ENCODE peak calls at places on chromosomes 16 and 17, in five cellular contexts. O is tibial artery; A is CD8-positive, alpha-beta T cell; M is GM23338; G is cardiac muscle cell. D is an unnamed sample.

GRCh38 chr17:48294989-48295892 is 134.8 kb downstream of the SKAP1 start:
- DNase-seq in O (no peak), M (no peak), G (no peak), A (no peak), D (no peak)

GRCh38 chr17:81460856-81461460 is 51.6 kb downstream of the ACTG1 start:
- DNase-seq in O (no peak), M (no peak), G (no peak), A (no peak), D (no peak)

GRCh38 chr16:73056911-73057310 is 9.0 kb upstream of the ZFHX3 start:
- DNase-seq in G (no peak), O (no peak), M (peak), A (no peak), D (no peak)

GRCh38 chr16:89737341-89738071 is 16.2 kb downstream of the ZNF276 start:
- DNase-seq in O (no peak), M (no peak), A (peak), G (no peak), D (no peak)

GRCh38 chr16:87350681-87351319 is 32.8 kb downstream of the FBXO31 start:
- DNase-seq in O (no peak), M (no peak), G (no peak), A (no peak), D (no peak)

GRCh38 chr17:37429039-37429438 is 22.4 kb downstream of the TADA2A start:
- DNase-seq in G (no peak), M (no peak), O (no peak), A (no peak), D (no peak)

GRCh38 chr16:70646260-70647241 is at the start of gene IL34:
- DNase-seq in A (no peak), M (no peak), O (peak), G (no peak), D (no peak)

GRCh38 chr16:85462405-85463227 is 150.5 kb upstream of the GSE1 start:
- DNase-seq in M (peak), A (peak), G (peak), O (no peak), D (peak)

GRCh38 chr16:75224281-75224680 is 5.5 kb downstream of the CTRB1 start:
- DNase-seq in O (no peak), A (no peak), M (no peak), G (no peak), D (no peak)

GRCh38 chr17:17993366-17993765 is 20.7 kb downstream of the DRC3 start:
- DNase-seq in O (no peak), M (no peak), A (no peak), G (no peak), D (no peak)

GRCh38 chr17:77098884-77099545 is 41.8 kb upstream of the SEC14L1 start:
- DNase-seq in A (peak), M (no peak), G (no peak), O (peak), D (no peak)

GRCh38 chr16:87874639-87875472 is 5.5 kb upstream of the SLC7A5 start:
- DNase-seq in O (no peak), A (no peak), G (no peak), M (peak), D (no peak)

GRCh38 chr17:58969156-58969555 is 137.5 kb downstream of the TRIM37 start:
- DNase-seq in O (no peak), M (peak), G (no peak), A (no peak), D (no peak)

GRCh38 chr16:66516808-66517585 is 32.9 kb downstream of the TK2 start:
- DNase-seq in G (no peak), O (peak), A (peak), M (no peak), D (peak)

GRCh38 chr16:58727796-58728568 is 6.1 kb downstream of the GOT2 start:
- DNase-seq in O (no peak), A (no peak), M (no peak), G (no peak), D (no peak)

GRCh38 chr17:4672055-4672630 is 30.7 kb upstream of the ALOX15 start:
- DNase-seq in A (no peak), G (no peak), O (no peak), M (no peak), D (no peak)

GRCh38 chr17:81413497-81414135 is 18.4 kb downstream of the BAHCC1 start:
- DNase-seq in G (no peak), A (no peak), M (no peak), O (no peak), D (no peak)

GRCh38 chr16:11565665-11566064 is 21.1 kb downstream of the LITAF start:
- DNase-seq in G (no peak), O (no peak), M (no peak), A (no peak), D (no peak)

GRCh38 chr16:55279598-55279997 is 44.4 kb upstream of the IRX6 start:
- DNase-seq in M (no peak), G (no peak), A (no peak), O (no peak), D (no peak)

GRCh38 chr17:80081596-80081995 is 19.8 kb upstream of the GAA start:
- DNase-seq in O (no peak), G (no peak), M (no peak), A (no peak), D (no peak)

GRCh38 chr17:38724337-38724988 is 5.7 kb upstream of the CISD3 start:
- DNase-seq in O (peak), G (no peak), M (no peak), A (no peak), D (no peak)

GRCh38 chr17:50183439-50184001 is 17.7 kb downstream of the SGCA start:
- DNase-seq in G (no peak), A (no peak), M (no peak), O (no peak), D (no peak)

GRCh38 chr17:76132574-76133338 is 8.3 kb downstream of the FOXJ1 start:
- DNase-seq in A (no peak), G (no peak), O (no peak), M (peak), D (peak)

GRCh38 chr16:11414815-11415775 is 69.8 kb downstream of the RMI2 start:
- DNase-seq in O (no peak), A (no peak), M (no peak), G (no peak), D (peak)

GRCh38 chr16:68985855-68986254 is 119.6 kb upstream of the HAS3 start:
- DNase-seq in A (no peak), M (no peak), G (no peak), O (no peak), D (no peak)

GRCh38 chr16:22635801-22636200 is 125.1 kb downstream of the NPIPB5 start:
- DNase-seq in G (no peak), A (no peak), M (peak), O (no peak), D (no peak)

GRCh38 chr16:22633794-22634193 is 123.1 kb downstream of the NPIPB5 start:
- DNase-seq in A (no peak), M (peak), O (no peak), G (no peak), D (no peak)

GRCh38 chr16:22635345-22635744 is 124.7 kb downstream of the NPIPB5 start:
- DNase-seq in G (no peak), A (no peak), O (no peak), M (peak), D (no peak)

GRCh38 chr16:22633280-22633679 is 122.6 kb downstream of the NPIPB5 start:
- DNase-seq in G (no peak), O (no peak), M (no peak), A (no peak), D (no peak)

GRCh38 chr16:22634913-22635312 is 124.2 kb downstream of the NPIPB5 start:
- DNase-seq in O (no peak), G (no peak), A (no peak), M (peak), D (no peak)
- TF ChIP-seq CTCF in O (no peak), G (no peak), A (no peak), M (no peak), D (no peak)

GRCh38 chr16:15575293-15576049 is 67.5 kb downstream of the MARF1 start:
- DNase-seq in A (no peak), M (no peak), G (no peak), O (no peak), D (no peak)
- H3K27ac ChIP-seq in A (no peak), M (no peak), G (no peak), O (no peak), D (no peak)

DNA sequence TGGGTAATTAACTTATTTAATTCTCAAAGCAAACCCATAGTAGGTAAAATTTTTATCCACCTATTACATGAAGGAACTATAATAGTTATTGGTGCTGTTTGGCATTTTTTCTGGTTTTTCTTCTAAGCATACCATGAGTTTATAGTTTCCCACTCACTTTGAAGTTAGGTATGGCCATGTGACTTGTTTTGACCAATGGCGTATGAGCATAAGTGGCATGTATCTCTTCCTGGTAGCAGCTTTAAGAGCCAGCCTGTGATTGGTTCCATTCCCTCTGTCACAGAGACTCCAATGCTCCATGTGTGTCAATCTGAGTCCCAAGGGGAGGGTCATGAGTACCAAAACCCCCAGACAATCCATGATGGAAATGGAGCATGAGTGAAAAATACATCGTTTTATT is 282.9 kb upstream of the N4BP1 start:
- DNase-seq in G (no peak), M (peak), O (no peak), A (no peak), D (no peak)
- TF ChIP-seq CTCF in G (no peak), M (no peak), O (no peak), A (no peak), D (no peak)

GRCh38 chr17:68602267-68602644 is 1.1 kb upstream of the FAM20A start:
- DNase-seq in G (no peak), M (no peak), O (no peak), A (no peak), D (no peak)
- H3K27ac ChIP-seq in G (no peak), M (no peak), O (no peak), A (no peak), D (no peak)

DNA sequence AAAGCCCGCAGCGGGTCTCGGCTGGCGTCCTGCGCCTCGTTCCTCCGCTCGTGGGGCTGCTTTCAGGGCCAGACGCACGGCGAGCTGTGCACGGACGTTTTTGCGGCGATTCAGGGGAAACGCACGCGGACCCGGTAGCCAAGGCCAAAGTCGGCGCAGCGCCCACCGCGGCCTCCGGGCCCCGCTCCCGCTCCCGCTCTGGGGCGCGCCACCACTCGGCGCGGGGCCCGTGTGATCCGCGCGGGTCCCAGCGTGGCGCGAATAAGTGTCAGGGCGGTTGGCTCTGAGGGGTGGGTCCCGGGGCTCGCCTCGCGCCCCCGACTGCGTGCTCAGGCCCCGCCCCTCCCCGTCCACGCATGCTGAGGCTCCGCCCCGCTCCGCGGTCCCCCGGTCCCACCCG is 694 bp upstream of the TBCD start:
- DNase-seq in M (peak), G (no peak), O (no peak), A (no peak), D (no peak)
- TF ChIP-seq CTCF in M (no peak), G (no peak), O (no peak), A (no peak), D (no peak)

GRCh38 chr16:8262299-8262698 is 328.0 kb downstream of the TMEM114 start:
- DNase-seq in A (no peak), G (no peak), M (no peak), O (no peak), D (no peak)
- H3K27ac ChIP-seq in A (no peak), G (no peak), M (no peak), O (no peak), D (no peak)

DNA sequence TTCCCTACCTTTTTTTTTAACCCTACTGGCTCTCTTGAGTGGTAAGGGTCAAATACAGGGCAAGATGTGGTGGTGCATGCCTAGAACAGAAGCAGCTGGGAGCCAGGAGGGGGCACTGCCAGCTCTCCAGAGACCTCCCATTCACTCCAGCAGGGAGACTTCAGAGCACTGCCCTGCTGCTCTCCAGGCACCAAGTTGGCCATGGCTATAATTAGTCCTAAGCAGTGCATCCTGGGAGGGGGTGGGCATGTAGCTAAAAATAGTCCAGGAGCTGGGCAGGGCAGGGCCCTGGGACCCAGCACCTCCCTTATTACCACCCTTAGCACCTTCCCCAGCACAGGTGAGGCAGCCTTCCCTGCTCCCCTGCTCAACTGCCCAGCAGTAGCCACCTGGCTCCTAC is 3.5 kb downstream of the CORO6 start:
- DNase-seq in G (peak), A (no peak), M (peak), O (peak), D (peak)
- TF ChIP-seq CTCF in G (peak), A (no peak), M (peak), O (peak), D (peak)

DNA sequence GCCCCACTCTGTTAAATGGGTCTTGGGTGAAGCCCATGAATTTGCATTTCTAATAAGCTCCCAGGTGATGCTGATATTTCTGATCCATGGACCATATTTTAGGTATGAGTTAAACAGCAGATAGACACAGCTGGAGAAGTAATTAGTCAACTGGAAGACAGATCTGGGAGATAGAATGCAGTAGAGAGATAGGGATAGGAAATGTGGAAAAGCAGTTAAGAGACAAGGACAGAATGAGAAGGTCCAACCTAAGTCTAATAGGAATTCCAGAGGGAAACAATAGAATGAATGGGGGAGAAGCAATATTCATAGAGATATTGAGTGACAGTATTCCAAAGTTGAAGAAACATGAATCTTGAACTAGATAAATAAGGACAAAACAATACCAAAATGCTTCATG is 71.7 kb downstream of the GPRC5B start:
- DNase-seq in G (no peak), A (no peak), O (no peak), M (no peak), D (no peak)
- H3K27ac ChIP-seq in G (no peak), A (no peak), O (no peak), M (no peak), D (no peak)

DNA sequence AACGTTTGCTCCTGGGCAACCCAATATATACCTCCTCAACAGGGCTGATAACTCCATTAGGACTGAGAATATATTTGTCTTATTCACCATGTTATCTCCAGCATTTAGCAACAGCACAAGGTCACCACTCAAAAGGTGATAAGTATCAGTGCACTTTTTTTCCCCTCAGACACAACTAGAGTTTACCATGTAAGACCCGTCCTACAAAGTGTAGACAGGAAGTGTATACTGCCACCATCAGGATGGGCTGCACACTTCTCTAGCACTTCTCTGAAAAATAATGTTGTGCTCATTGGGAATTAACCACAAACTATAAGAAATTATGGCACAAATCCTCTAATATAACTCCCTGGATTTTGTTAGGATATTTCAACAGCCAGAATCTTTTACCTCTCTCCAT is 5.7 kb upstream of the VAT1L start:
- DNase-seq in M (peak), O (no peak), G (no peak), A (no peak), D (no peak)
- TF ChIP-seq CTCF in M (peak), O (no peak), G (peak), A (no peak), D (peak)

DNA sequence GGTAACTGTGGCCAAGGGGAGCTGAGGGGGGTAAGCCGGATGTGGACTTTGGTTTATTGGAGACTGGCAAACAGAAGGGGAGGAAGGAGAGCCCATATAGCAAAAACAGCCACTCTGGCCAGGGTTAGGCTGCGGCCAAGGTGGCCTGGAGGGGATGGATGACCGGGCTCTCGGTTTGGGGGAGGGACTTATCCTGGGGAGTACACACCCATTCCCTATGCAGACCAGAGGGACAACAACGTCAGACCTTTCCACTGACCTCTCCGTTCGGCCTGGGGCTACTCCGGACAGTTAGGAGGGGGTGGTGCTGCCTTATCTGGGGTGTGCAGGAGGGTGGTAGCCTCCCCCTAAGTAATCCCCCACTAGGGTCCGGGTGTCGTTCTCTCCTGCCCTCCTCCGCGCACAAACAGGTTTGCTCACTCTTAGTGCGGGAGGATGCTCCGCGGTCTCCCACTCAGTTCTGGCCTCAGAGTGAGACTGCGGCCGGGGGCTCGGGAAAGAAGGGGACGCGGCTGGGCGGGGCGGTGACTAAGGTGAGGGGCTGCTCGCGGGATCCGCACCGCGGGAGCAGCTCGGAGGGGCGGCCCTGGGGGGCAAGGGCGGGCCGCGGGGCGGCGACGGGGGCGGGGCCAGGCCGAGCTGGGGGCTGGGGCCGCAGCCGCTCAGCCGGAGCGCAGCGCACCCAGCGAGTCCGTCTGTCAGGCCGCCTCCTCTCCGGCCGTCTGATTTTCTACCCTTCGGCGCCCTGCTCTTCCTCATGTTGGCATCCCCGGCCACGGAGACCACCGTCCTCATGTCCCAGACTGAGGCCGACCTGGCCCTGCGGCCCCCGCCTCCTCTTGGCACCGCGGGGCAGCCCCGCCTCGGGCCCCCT is at the start of gene WNK4:
- DNase-seq in O (no peak), A (no peak), M (peak), G (peak), D (peak)
- H3K27ac ChIP-seq in O (no peak), A (no peak), M (no peak), G (no peak), D (no peak)

D was measured in neural progenitor cell.